ENCODE peak calls at places on chromosomes 6 and 20, in four cellular contexts. One of them, this sample, is unnamed.

GRCh38 chr20:4819901-4820300 is 98.2 kb downstream of the PRND start:
- DNase-seq in neural progenitor cell: no peak
- DNase-seq in OCI-LY7: no peak
- DNase-seq in SK-N-SH: no peak
- DNase-seq in this sample: no peak

GRCh38 chr6:55040102-55040848 is 134.0 kb upstream of the HCRTR2 start:
- DNase-seq in neural progenitor cell: no peak
- DNase-seq in OCI-LY7: no peak
- DNase-seq in SK-N-SH: no peak
- DNase-seq in this sample: peak

GRCh38 chr20:4730782-4731181 is 9.1 kb downstream of the PRND start:
- DNase-seq in neural progenitor cell: peak
- DNase-seq in OCI-LY7: no peak
- DNase-seq in SK-N-SH: no peak
- DNase-seq in this sample: no peak

GRCh38 chr6:75932067-75932466 is 140.4 kb downstream of the IMPG1 start:
- DNase-seq in neural progenitor cell: peak
- DNase-seq in OCI-LY7: peak
- DNase-seq in SK-N-SH: peak
- DNase-seq in this sample: peak

GRCh38 chr6:100347901-100348550 is 116.7 kb downstream of the SIM1 start:
- DNase-seq in neural progenitor cell: no peak
- DNase-seq in OCI-LY7: no peak
- DNase-seq in SK-N-SH: no peak
- DNase-seq in this sample: peak

GRCh38 chr6:77178821-77179220 is 284.5 kb downstream of the HTR1B start:
- DNase-seq in neural progenitor cell: no peak
- DNase-seq in OCI-LY7: no peak
- DNase-seq in SK-N-SH: no peak
- DNase-seq in this sample: peak

GRCh38 chr20:40689943-40690835 is 1.2 kb upstream of the MAFB start:
- DNase-seq in neural progenitor cell: peak
- DNase-seq in OCI-LY7: peak
- DNase-seq in SK-N-SH: peak
- DNase-seq in this sample: peak

GRCh38 chr6:167093922-167094432 is 28.9 kb upstream of the CCR6 start:
- DNase-seq in neural progenitor cell: no peak
- DNase-seq in OCI-LY7: no peak
- DNase-seq in SK-N-SH: no peak
- DNase-seq in this sample: no peak

GRCh38 chr6:125986956-125987617 is 747 bp downstream of the TRMT11 start:
- DNase-seq in neural progenitor cell: no peak
- DNase-seq in OCI-LY7: peak
- DNase-seq in SK-N-SH: peak
- DNase-seq in this sample: peak

GRCh38 chr6:133630651-133631050 is 258.3 kb upstream of the TCF21 start:
- DNase-seq in neural progenitor cell: no peak
- DNase-seq in OCI-LY7: no peak
- DNase-seq in SK-N-SH: no peak
- DNase-seq in this sample: no peak

GRCh38 chr6:25645916-25646315 is 6.1 kb upstream of the SCGN start:
- DNase-seq in neural progenitor cell: no peak
- DNase-seq in OCI-LY7: no peak
- DNase-seq in SK-N-SH: no peak
- DNase-seq in this sample: no peak

GRCh38 chr6:129498556-129498940 is 211.4 kb downstream of the ARHGAP18 start:
- DNase-seq in neural progenitor cell: no peak
- DNase-seq in OCI-LY7: no peak
- DNase-seq in SK-N-SH: no peak
- DNase-seq in this sample: peak

GRCh38 chr6:7215140-7215539 is 97.9 kb downstream of the SSR1 start:
- DNase-seq in neural progenitor cell: no peak
- DNase-seq in OCI-LY7: no peak
- DNase-seq in SK-N-SH: no peak
- DNase-seq in this sample: no peak

GRCh38 chr6:16766043-16766521 is 4.8 kb upstream of the ATXN1 start:
- DNase-seq in neural progenitor cell: no peak
- DNase-seq in OCI-LY7: no peak
- DNase-seq in SK-N-SH: no peak
- DNase-seq in this sample: peak

GRCh38 chr6:31114970-31115849 is 610 bp downstream of the PSORS1C1 start:
- DNase-seq in neural progenitor cell: no peak
- DNase-seq in OCI-LY7: no peak
- DNase-seq in SK-N-SH: no peak
- DNase-seq in this sample: peak

GRCh38 chr6:42693725-42694323 is 28.6 kb downstream of the PRPH2 start:
- DNase-seq in neural progenitor cell: no peak
- DNase-seq in OCI-LY7: peak
- DNase-seq in SK-N-SH: no peak
- DNase-seq in this sample: no peak
- H2AFZ ChIP-seq in neural progenitor cell: no peak
- H2AFZ ChIP-seq in OCI-LY7: no peak
- H2AFZ ChIP-seq in SK-N-SH: no peak
- H2AFZ ChIP-seq in this sample: no peak

GRCh38 chr6:168992696-168993185 is 260.9 kb downstream of the THBS2 start:
- DNase-seq in neural progenitor cell: no peak
- DNase-seq in OCI-LY7: no peak
- DNase-seq in SK-N-SH: no peak
- DNase-seq in this sample: no peak

GRCh38 chr6:168990352-168990751 is 263.3 kb downstream of the THBS2 start:
- DNase-seq in neural progenitor cell: no peak
- DNase-seq in OCI-LY7: no peak
- DNase-seq in SK-N-SH: no peak
- DNase-seq in this sample: no peak

GRCh38 chr6:168985705-168986104 is 267.9 kb downstream of the THBS2 start:
- DNase-seq in neural progenitor cell: no peak
- DNase-seq in OCI-LY7: no peak
- DNase-seq in SK-N-SH: no peak
- DNase-seq in this sample: peak

GRCh38 chr6:168988280-168988679 is 265.4 kb downstream of the THBS2 start:
- DNase-seq in neural progenitor cell: no peak
- DNase-seq in OCI-LY7: no peak
- DNase-seq in SK-N-SH: no peak
- DNase-seq in this sample: no peak

GRCh38 chr6:168988801-168989200 is 264.8 kb downstream of the THBS2 start:
- DNase-seq in neural progenitor cell: no peak
- DNase-seq in OCI-LY7: no peak
- DNase-seq in SK-N-SH: no peak
- DNase-seq in this sample: no peak
- TF ChIP-seq EZH2phosphoT487 in neural progenitor cell: no peak
- TF ChIP-seq EZH2phosphoT487 in OCI-LY7: no peak
- TF ChIP-seq EZH2phosphoT487 in SK-N-SH: no peak
- TF ChIP-seq EZH2phosphoT487 in this sample: no peak

GRCh38 chr6:27112974-27113373 is 134.5 kb upstream of the PRSS16 start:
- DNase-seq in neural progenitor cell: no peak
- DNase-seq in OCI-LY7: no peak
- DNase-seq in SK-N-SH: no peak
- DNase-seq in this sample: no peak

GRCh38 chr6:27119761-27120160 is 127.7 kb upstream of the PRSS16 start:
- DNase-seq in neural progenitor cell: no peak
- DNase-seq in OCI-LY7: no peak
- DNase-seq in SK-N-SH: no peak
- DNase-seq in this sample: no peak

GRCh38 chr6:27111743-27112142 is 135.8 kb upstream of the PRSS16 start:
- DNase-seq in neural progenitor cell: no peak
- DNase-seq in OCI-LY7: peak
- DNase-seq in SK-N-SH: no peak
- DNase-seq in this sample: no peak

GRCh38 chr6:27119329-27119728 is 128.2 kb upstream of the PRSS16 start:
- DNase-seq in neural progenitor cell: no peak
- DNase-seq in OCI-LY7: no peak
- DNase-seq in SK-N-SH: no peak
- DNase-seq in this sample: no peak

DNA sequence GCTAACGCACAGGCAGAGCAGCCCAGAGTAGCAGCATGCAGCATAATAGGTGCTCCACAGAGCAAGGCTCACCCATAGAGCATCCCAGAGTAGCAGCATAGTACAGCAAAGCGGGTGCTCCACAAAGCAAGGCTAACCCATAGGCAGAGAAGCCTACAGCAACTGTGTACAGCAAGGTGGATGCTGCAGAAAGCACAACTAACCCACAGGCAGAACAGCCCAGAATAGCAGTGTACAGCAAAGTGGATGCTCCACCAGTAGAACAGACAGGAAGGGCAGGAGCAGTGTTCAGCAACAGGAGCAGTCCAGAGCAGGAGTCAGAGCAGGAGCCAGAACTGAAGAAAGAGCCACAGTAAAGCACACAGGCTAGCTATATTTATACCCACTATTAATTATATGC is 132.7 kb upstream of the PRSS16 start:
- DNase-seq in neural progenitor cell: no peak
- DNase-seq in OCI-LY7: no peak
- DNase-seq in SK-N-SH: no peak
- DNase-seq in this sample: no peak
- H2AFZ ChIP-seq in neural progenitor cell: no peak
- H2AFZ ChIP-seq in OCI-LY7: no peak
- H2AFZ ChIP-seq in SK-N-SH: no peak
- H2AFZ ChIP-seq in this sample: no peak

GRCh38 chr6:91754691-91755090 is 1167.8 kb upstream of the MAP3K7 start:
- DNase-seq in neural progenitor cell: no peak
- DNase-seq in OCI-LY7: no peak
- DNase-seq in SK-N-SH: no peak
- DNase-seq in this sample: no peak

GRCh38 chr6:91751496-91751895 is 1164.6 kb upstream of the MAP3K7 start:
- DNase-seq in neural progenitor cell: no peak
- DNase-seq in OCI-LY7: no peak
- DNase-seq in SK-N-SH: no peak
- DNase-seq in this sample: no peak
- TF ChIP-seq EZH2phosphoT487 in neural progenitor cell: no peak
- TF ChIP-seq EZH2phosphoT487 in OCI-LY7: no peak
- TF ChIP-seq EZH2phosphoT487 in SK-N-SH: no peak
- TF ChIP-seq EZH2phosphoT487 in this sample: no peak

DNA sequence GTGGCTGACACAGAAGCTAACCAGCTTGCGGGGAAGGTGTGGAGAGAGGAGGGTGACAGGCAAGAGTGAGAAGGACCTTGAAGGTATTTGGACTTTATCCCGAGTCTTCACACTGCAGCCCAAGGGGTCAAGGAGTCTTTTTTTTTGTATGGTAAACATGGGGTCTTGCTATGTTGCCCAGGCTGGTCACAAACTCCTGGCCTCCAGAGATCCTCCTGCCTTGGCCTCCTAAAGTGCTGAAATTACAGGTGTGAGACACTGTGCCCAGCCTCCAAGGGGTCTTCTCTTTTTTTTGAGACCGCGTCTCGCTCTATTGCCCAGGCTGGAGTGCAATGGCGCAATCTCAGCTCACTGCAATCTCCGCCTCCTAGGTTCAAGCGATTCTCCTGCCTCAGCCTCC is 9.2 kb downstream of the SOX12 start:
- DNase-seq in neural progenitor cell: no peak
- DNase-seq in OCI-LY7: no peak
- DNase-seq in SK-N-SH: no peak
- DNase-seq in this sample: no peak
- H2AFZ ChIP-seq in neural progenitor cell: no peak
- H2AFZ ChIP-seq in OCI-LY7: no peak
- H2AFZ ChIP-seq in SK-N-SH: no peak
- H2AFZ ChIP-seq in this sample: no peak